ENCODE peak calls at places on chromosomes 2 and 18, in seven cellular contexts. B is body of pancreas, A is AG04449, P is foreskin fibroblast, Q is heart left ventricle, J is LNCaP clone FGC, G is MM.1S. U is an unnamed sample.

GRCh38 chr2:12251121-12251520 is 465.6 kb upstream of the TRIB2 start:
- DNase-seq in G (no peak), J (no peak), A (no peak), Q (no peak), B (no peak), P (no peak), U (no peak)

GRCh38 chr2:40658917-40659316 is 207.0 kb upstream of the SLC8A1 start:
- DNase-seq in Q (no peak), B (no peak), G (no peak), P (no peak), A (no peak), J (no peak), U (no peak)

GRCh38 chr2:127065299-127065931 is 41.5 kb downstream of the BIN1 start:
- DNase-seq in A (no peak), J (no peak), B (no peak), G (no peak), Q (no peak), P (no peak), U (no peak)

GRCh38 chr18:53018791-53019190 is 678.8 kb downstream of the DCC start:
- DNase-seq in J (no peak), B (no peak), Q (no peak), G (peak), A (no peak), P (no peak), U (no peak)

GRCh38 chr2:120862254-120863172 is 126.8 kb downstream of the GLI2 start:
- DNase-seq in Q (no peak), A (no peak), B (no peak), J (no peak), P (no peak), G (no peak), U (no peak)

GRCh38 chr2:131030478-131030971 is 62.7 kb downstream of the FAM168B start:
- DNase-seq in A (no peak), J (no peak), G (no peak), B (no peak), P (no peak), Q (peak), U (no peak)

GRCh38 chr18:62991389-62991788 is 276.0 kb downstream of the PHLPP1 start:
- DNase-seq in P (no peak), A (no peak), B (no peak), J (no peak), G (no peak), Q (no peak), U (no peak)

GRCh38 chr2:178891265-178891958 is 84.2 kb upstream of the TTN start:
- DNase-seq in Q (peak), P (peak), G (peak), B (peak), A (no peak), J (peak), U (peak)

GRCh38 chr2:170554278-170554955 is 160.7 kb upstream of the SP5 start:
- DNase-seq in A (peak), B (peak), J (peak), P (peak), Q (peak), G (no peak), U (no peak)

GRCh38 chr2:179104736-179105135 is 54.8 kb upstream of the CCDC141 start:
- DNase-seq in Q (no peak), A (no peak), G (no peak), P (peak), B (no peak), J (no peak), U (no peak)

GRCh38 chr2:197244349-197244748 is 66.2 kb downstream of the ANKRD44 start:
- DNase-seq in G (no peak), P (no peak), Q (no peak), B (no peak), A (no peak), J (no peak), U (no peak)

GRCh38 chr18:13658444-13659204 is 67.7 kb downstream of the FAM210A start:
- DNase-seq in Q (no peak), J (no peak), B (no peak), A (no peak), G (no peak), P (no peak), U (no peak)

GRCh38 chr2:231463698-231464575 is at the start of gene NCL:
- DNase-seq in A (peak), P (peak), B (peak), J (peak), Q (peak), G (peak), U (peak)

GRCh38 chr2:239600194-239600593 is 199.4 kb upstream of the HDAC4 start:
- DNase-seq in G (no peak), J (no peak), Q (no peak), P (no peak), B (no peak), A (no peak), U (no peak)

GRCh38 chr2:32783468-32783867 is 155.6 kb downstream of the TTC27 start:
- DNase-seq in J (no peak), A (no peak), G (no peak), Q (no peak), P (no peak), B (no peak), U (no peak)

GRCh38 chr2:227180286-227180685 is 15.9 kb downstream of the COL4A3 start:
- DNase-seq in Q (peak), P (no peak), B (no peak), J (no peak), A (no peak), G (no peak), U (no peak)

GRCh38 chr2:143397886-143398614 is 268.8 kb downstream of the ARHGAP15 start:
- DNase-seq in Q (no peak), J (no peak), A (no peak), P (peak), G (no peak), B (no peak), U (peak)

GRCh38 chr2:69734040-69734611 is 7.8 kb upstream of the ANXA4 start:
- DNase-seq in J (no peak), P (no peak), B (no peak), A (no peak), G (no peak), Q (peak), U (no peak)

GRCh38 chr18:79809482-79810192 is 11.9 kb downstream of the KCNG2 start:
- DNase-seq in Q (peak), A (no peak), B (no peak), P (no peak), G (no peak), J (no peak), U (no peak)

GRCh38 chr2:218501665-218502064 is 66.5 kb downstream of the USP37 start:
- DNase-seq in Q (no peak), A (peak), J (peak), G (no peak), B (no peak), P (peak), U (no peak)

DNA sequence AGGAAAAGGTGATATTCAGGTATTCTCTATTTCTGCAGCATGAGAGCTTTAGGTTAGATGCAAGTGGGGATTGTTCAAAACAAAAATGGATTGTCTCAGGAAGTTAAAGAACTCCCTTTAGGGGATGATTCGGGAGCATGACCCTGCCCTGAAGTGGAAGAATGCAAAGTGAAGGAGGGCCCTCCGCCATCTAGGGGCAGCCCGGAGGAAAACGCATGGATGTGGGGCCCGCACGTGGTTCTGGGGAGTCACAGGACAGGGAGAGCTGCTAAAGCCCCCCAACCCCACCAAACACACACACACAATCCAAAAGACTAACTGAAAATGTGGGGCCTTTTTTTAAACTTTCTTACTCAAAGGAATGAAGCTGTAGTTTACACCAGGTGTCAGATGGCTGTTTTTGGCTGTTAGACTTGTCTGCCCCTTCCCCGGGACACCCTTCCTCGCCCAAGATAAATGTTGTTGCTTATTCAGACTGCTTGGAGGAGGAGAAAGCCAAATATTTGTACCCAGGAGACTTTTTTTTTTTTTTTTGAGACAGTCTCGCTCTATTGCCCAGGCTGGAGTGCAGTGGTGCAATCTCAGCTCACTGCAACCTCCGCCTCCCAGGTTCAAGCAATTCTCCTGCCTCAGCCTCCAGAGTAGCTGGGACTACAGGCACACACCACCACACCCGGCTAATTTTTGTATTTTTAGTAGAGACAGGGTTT is 78.8 kb downstream of the HNRNPLL start:
- DNase-seq in P (no peak), Q (no peak), A (no peak), B (no peak), G (no peak), J (no peak), U (no peak)
- TF ChIP-seq CTCF in P (peak), Q (no peak), A (peak), B (no peak), G (no peak), J (peak), U (no peak)

GRCh38 chr18:48609820-48610815 is 71.3 kb downstream of the CTIF start:
- DNase-seq in B (no peak), A (no peak), Q (peak), G (no peak), J (no peak), P (no peak), U (no peak)
- TF ChIP-seq CTCF in B (no peak), A (no peak), Q (no peak), G (no peak), J (no peak), P (no peak), U (no peak)

GRCh38 chr2:66030553-66030952 is 404.4 kb upstream of the MEIS1 start:
- DNase-seq in J (no peak), A (no peak), Q (no peak), B (no peak), P (no peak), G (no peak), U (no peak)
- TF ChIP-seq CTCF in J (no peak), A (no peak), Q (no peak), B (no peak), P (no peak), G (no peak), U (no peak)

DNA sequence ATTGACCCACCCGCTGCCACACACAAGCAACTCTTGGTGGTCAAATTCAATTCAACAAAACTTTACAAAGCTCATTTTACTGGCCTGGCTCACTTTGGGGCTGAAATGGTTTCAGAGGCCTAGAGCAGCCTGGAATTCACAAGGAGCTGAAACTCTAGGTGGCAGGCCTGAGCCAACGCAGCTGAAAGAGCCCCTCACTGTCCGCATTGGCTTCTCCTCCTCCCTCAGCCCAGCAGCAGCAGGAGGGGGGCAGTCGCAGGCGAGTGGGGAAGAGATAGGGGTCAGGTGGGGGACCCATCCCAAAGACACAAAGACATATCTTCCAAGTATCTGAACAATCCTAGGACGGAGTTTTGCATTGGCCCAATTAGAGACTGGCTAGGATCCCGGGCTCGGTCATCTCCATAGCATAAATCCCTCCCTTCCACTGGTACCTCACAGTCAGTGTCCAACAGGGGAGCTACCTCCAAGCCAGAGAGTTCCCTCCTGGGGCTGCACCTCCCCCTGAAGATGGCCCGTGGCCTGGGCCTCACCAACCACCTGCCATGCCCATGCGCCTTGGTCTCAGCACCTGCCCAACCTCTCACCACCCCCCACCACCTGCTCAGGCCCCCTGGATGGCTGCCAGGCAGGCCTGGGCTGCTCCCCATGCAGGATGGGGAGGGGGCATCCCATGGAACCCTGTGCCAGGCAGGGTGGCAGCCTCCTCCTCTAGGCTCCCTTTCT is 113.4 kb downstream of the ZBTB7C start:
- DNase-seq in P (no peak), J (no peak), G (no peak), B (no peak), Q (no peak), A (no peak), U (no peak)
- TF ChIP-seq CTCF in P (peak), J (no peak), G (no peak), B (no peak), Q (no peak), A (peak), U (peak)

GRCh38 chr2:3594493-3595281 is at the start of gene COLEC11:
- DNase-seq in P (no peak), J (no peak), G (no peak), B (peak), A (no peak), Q (peak), U (no peak)
- TF ChIP-seq CTCF in P (peak), J (no peak), G (no peak), B (no peak), A (peak), Q (peak), U (no peak)

GRCh38 chr18:58396144-58396543 is 232.7 kb downstream of the ALPK2 start:
- DNase-seq in B (no peak), A (no peak), G (no peak), Q (no peak), J (no peak), P (no peak), U (no peak)
- TF ChIP-seq CTCF in B (no peak), A (no peak), G (no peak), Q (no peak), J (no peak), P (no peak), U (no peak)

DNA sequence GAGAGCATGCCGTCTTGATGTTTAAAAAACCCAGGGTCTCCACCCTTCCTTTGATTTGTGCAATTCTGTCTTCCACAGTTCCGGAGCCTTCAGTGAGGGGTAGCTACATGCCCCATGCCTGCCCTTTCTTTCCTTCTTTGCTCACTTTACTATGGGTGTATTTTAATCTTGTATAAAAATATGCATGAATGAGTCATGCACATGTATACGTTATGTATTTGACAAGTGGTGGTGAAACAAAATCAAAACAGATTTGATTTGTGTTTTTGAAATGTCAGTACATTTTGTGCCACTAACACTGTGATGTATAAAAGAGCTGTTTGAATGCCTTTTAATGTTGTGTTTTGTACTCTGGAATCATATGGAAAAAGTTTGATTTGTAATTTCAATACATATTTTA is 126.5 kb downstream of the RNF144A start:
- DNase-seq in A (no peak), G (no peak), P (no peak), B (no peak), J (no peak), Q (no peak), U (no peak)
- TF ChIP-seq CTCF in A (no peak), G (no peak), P (no peak), B (no peak), J (no peak), Q (no peak), U (no peak)

GRCh38 chr2:165558832-165559231 is 89.3 kb downstream of the CSRNP3 start:
- DNase-seq in Q (no peak), G (no peak), B (no peak), J (no peak), P (no peak), A (no peak), U (no peak)
- TF ChIP-seq CTCF in Q (no peak), G (peak), B (no peak), J (peak), P (no peak), A (no peak), U (no peak)

U was measured in GM20000.